ENCODE peak calls at places on chromosomes 11 and 22, in ten cellular contexts. L is activated CD8-positive, alpha-beta memory T cell treated with anti-CD3 and anti-CD28 coated beads, Interleukin-2, amount 50 U/mL, for 4 hours; S is stimulated activated CD8-positive, alpha-beta memory T cell treated with anti-CD3 and anti-CD28 coated beads, Interleukin-15, amount 100 ng/mL, for 24 hours; H is activated CD4-positive, alpha-beta T cell treated with anti-CD3 and anti-CD28 coated beads, Interleukin-2, amount 50 U/mL, for 1 hour; J is H7; E is RWPE1; P is renal cortical epithelial cell; M is cardiac septum; W is NCI-H2227 treated with DMSO at 0.1 percent for 48 hours; T is suprapubic skin. X is an unnamed sample.

GRCh38 chr11:45182902-45183301 is 36.5 kb downstream of the PRDM11 start:
- DNase-seq in L (no peak), J (peak; percentile 78), T (no peak), S (no peak), H (no peak), P (peak; percentile 18), W (no peak), E (no peak), M (no peak), X (no peak)

GRCh38 chr11:764322-765024 is 12.8 kb downstream of the GATD1 start:
- DNase-seq in H (no peak), M (no peak), L (no peak), W (no peak), J (peak; percentile 73), T (no peak), S (no peak), P (no peak), E (no peak), X (no peak)

GRCh38 chr11:45361551-45361950 is 75.4 kb upstream of the SYT13 start:
- DNase-seq in J (no peak), S (no peak), M (no peak), T (no peak), P (no peak), W (no peak), E (no peak), L (no peak), H (no peak), X (no peak)

GRCh38 chr11:15800121-15800800 is 556.1 kb downstream of the SOX6 start:
- DNase-seq in E (peak; percentile 7), M (no peak), J (no peak), W (no peak), T (no peak), P (peak; percentile 78), H (no peak), S (no peak), L (no peak), X (no peak)

GRCh38 chr11:113202431-113202830 is 112.0 kb upstream of the TTC12 start:
- DNase-seq in P (peak; percentile 41), W (no peak), T (no peak), S (no peak), J (no peak), H (no peak), L (no peak), E (peak; percentile 82), M (no peak), X (no peak)

GRCh38 chr22:42229455-42230149 is 40.9 kb downstream of the TCF20 start:
- DNase-seq in S (no peak), H (no peak), M (no peak), L (no peak), T (no peak), W (no peak), J (no peak), P (no peak), E (no peak), X (no peak)

GRCh38 chr11:117687776-117688175 is 109.2 kb downstream of the DSCAML1 start:
- DNase-seq in E (no peak), H (no peak), W (no peak), T (no peak), J (no peak), S (no peak), M (no peak), L (no peak), P (no peak), X (no peak)

GRCh38 chr11:16587670-16588069 is 150.8 kb upstream of the C11orf58 start:
- DNase-seq in W (no peak), L (no peak), J (no peak), T (no peak), H (no peak), E (no peak), P (no peak), M (peak; percentile 76), S (no peak), X (no peak)

GRCh38 chr11:126561327-126561893 is 205.9 kb downstream of the ST3GAL4 start:
- DNase-seq in E (peak; percentile 52), M (no peak), H (peak; percentile 3), W (no peak), T (no peak), J (peak; percentile 79), P (peak; percentile 53), S (no peak), L (no peak), X (no peak)

GRCh38 chr11:60879104-60879503 is 11.8 kb downstream of the ZP1 start:
- DNase-seq in H (no peak), T (no peak), E (no peak), S (no peak), J (no peak), M (no peak), P (no peak), W (no peak), L (no peak), X (no peak)

GRCh38 chr22:42929838-42930155 is 72.7 kb upstream of the ARFGAP3 start:
- DNase-seq in E (no peak), S (no peak), W (no peak), L (no peak), M (peak; percentile 71), P (no peak), T (no peak), J (no peak), H (no peak), X (no peak)

GRCh38 chr11:128341280-128341679 is 246.1 kb downstream of the ETS1 start:
- DNase-seq in P (no peak), L (peak; percentile 44), M (no peak), T (no peak), J (no peak), S (no peak), H (peak; percentile 56), E (no peak), W (no peak), X (no peak)

GRCh38 chr22:23503142-23503541 is 76.9 kb downstream of the IGLL1 start:
- DNase-seq in H (no peak), L (no peak), S (no peak), J (peak; percentile 18), E (no peak), T (no peak), P (no peak), M (no peak), W (no peak), X (no peak)

GRCh38 chr22:36565686-36566085 is 36.7 kb upstream of the EIF3D start:
- DNase-seq in E (peak; percentile 53), W (no peak), L (no peak), M (no peak), H (no peak), S (no peak), J (no peak), T (no peak), P (no peak), X (no peak)

GRCh38 chr22:45880732-45881523 is 96.0 kb downstream of the WNT7B start:
- DNase-seq in E (no peak), J (peak; percentile 83), T (peak; percentile 52), P (no peak), L (peak; percentile 2), H (no peak), S (no peak), M (peak; percentile 70), W (no peak), X (no peak)